ENCODE peak calls at places on chromosomes 1 and 21, in five cellular contexts. U is stomach, Q is tibial nerve, D is lower leg skin, C is AG09319. L is an unnamed sample.

GRCh38 chr1:156705321-156705917 is at the start of gene CRABP2:
- DNase-seq in U (no peak), Q (no peak), D (peak; percentile 92), C (no peak), L (peak; percentile 29)

GRCh38 chr1:111963985-111964738 is 25.3 kb downstream of the KCND3 start:
- DNase-seq in U (no peak), Q (no peak), D (no peak), C (no peak), L (no peak)

GRCh38 chr1:221912230-221912629 is 170.3 kb upstream of the DUSP10 start:
- DNase-seq in U (no peak), Q (no peak), D (no peak), C (no peak), L (no peak)

GRCh38 chr1:52976183-52977035 is 49.3 kb downstream of the SCP2 start:
- DNase-seq in U (no peak), Q (no peak), D (no peak), C (no peak), L (no peak)

GRCh38 chr1:78554840-78555239 is 64.1 kb downstream of the PTGFR start:
- DNase-seq in U (no peak), Q (no peak), D (no peak), C (no peak), L (no peak)

GRCh38 chr1:91883470-91883869 is 2.5 kb downstream of the TGFBR3 start:
- DNase-seq in U (no peak), Q (no peak), D (no peak), C (no peak), L (no peak)

GRCh38 chr1:238063454-238063853 is 172.7 kb upstream of the ZP4 start:
- DNase-seq in U (no peak), Q (no peak), D (no peak), C (no peak), L (no peak)

GRCh38 chr1:35958558-35958957 is 27.7 kb downstream of the AGO3 start:
- DNase-seq in U (no peak), Q (no peak), D (no peak), C (no peak), L (no peak)

GRCh38 chr1:35807614-35808375 is at the start of gene AGO4:
- DNase-seq in U (peak; percentile 58), Q (no peak), D (peak; percentile 89), C (no peak), L (peak; percentile 69)

GRCh38 chr21:39863111-39863510 is 4.1 kb upstream of the PCP4 start:
- DNase-seq in U (peak; percentile 63), Q (no peak), D (no peak), C (no peak), L (no peak)

GRCh38 chr1:47978486-47978885 is 18.7 kb downstream of the TRABD2B start:
- DNase-seq in U (no peak), Q (no peak), D (no peak), C (no peak), L (no peak)

GRCh38 chr1:214552174-214552608 is 789 bp upstream of the PTPN14 start:
- DNase-seq in U (peak; percentile 79), Q (peak; percentile 42), D (peak; percentile 91), C (peak; percentile 49), L (peak; percentile 55)

GRCh38 chr1:214553142-214553710 is 1.8 kb upstream of the PTPN14 start:
- DNase-seq in U (no peak), Q (no peak), D (no peak), C (no peak), L (no peak)

GRCh38 chr1:214550339-214551051 is 907 bp downstream of the PTPN14 start:
- DNase-seq in U (no peak), Q (no peak), D (no peak), C (no peak), L (no peak)

GRCh38 chr1:214551052-214551435 is 358 bp downstream of the PTPN14 start:
- DNase-seq in U (peak; percentile 62), Q (peak; percentile 27), D (peak; percentile 87), C (no peak), L (no peak)

DNA sequence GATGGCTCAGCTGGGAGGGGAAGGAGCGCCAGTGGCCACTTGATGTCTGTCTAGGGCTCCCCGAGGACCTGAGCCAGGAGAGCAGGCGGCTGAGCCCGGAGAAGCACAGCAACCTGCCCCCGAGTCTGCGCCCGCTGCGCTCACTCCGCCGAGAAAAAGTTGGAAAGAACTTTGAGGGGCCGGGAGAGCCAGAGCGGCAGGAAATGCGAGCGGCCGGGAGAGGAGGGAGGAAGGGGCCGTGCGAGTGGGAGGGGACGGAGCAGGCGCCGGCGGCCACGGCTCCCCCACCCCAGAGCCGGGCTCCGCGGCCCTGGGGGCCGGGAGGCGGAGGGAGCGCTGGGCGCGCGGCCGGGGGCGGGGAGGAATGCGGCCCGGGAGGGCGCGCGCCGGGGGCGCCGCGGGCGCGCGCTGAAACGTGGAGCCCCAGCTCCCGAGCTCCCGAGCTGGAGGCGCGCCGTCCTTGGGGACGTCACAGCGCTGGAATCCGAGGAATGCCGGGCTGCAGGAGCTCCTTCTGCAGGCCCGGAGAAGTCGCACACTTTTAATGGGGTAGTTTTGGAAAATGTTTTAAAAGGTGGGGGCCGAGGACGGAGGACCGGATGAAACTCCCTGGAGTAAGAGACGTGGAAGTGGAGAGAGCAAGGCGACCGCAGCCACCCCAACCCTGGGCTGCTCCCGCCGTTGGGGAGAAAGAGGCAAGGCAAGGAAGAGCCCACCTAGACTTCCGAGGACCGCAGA is at the start of gene PTPN14:
- DNase-seq in U (peak; percentile 90), Q (peak; percentile 65), D (peak; percentile 95), C (peak; percentile 88), L (peak; percentile 92)
- TF ChIP-seq CTCF in U (peak; percentile 20), Q (peak; percentile 43), D (no peak), C (peak; percentile 42), L (no peak)

DNA sequence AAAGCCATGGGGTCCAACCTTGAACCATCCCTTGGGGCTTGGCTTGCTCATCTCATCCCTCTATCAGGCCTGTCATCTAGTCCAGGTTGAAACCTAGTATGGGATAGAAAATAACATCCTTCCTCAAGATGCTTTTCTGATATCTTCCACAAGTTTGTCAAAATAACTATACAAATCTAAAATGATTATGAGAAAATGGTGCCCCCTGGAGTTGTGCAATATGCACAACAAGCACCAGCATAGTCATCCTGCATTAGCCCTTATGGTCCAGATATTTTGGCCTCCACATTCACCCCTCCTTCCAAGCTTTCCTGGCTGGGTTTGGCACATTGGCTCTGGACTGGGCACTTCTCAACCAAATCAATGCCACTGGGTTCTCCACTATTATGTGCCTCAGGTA is 101.2 kb downstream of the TBX19 start:
- DNase-seq in U (no peak), Q (no peak), D (no peak), C (no peak), L (no peak)
- TF ChIP-seq CTCF in U (no peak), Q (no peak), D (no peak), C (no peak), L (no peak)

GRCh38 chr1:20087668-20088067 is 17.7 kb downstream of the PLA2G5 start:
- DNase-seq in U (no peak), Q (no peak), D (no peak), C (no peak), L (no peak)
- TF ChIP-seq CTCF in U (no peak), Q (no peak), D (no peak), C (no peak), L (peak; percentile 29)

DNA sequence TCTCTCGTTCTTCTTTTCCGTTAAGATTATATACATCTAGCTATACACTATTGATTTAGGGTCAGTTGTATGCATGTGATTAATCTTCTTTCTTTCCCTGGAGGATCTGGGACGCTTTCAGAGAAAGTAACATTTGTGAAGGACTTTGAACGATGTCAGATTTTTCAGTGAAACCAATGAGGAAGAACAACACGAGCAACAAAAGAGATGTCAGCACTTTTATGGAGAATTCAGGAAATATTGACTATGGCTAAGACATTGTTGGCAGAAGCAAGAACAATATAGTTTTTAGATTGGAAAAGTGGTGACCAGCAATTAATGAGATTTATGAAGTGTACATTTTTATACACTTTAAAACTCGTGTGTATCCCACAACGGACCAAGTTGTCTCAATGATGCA is 355.5 kb downstream of the TGFB2 start:
- DNase-seq in U (no peak), Q (no peak), D (no peak), C (no peak), L (no peak)
- TF ChIP-seq CTCF in U (no peak), Q (no peak), D (no peak), C (no peak), L (no peak)

L was measured in endothelial cell.